ENCODE peak calls at places on chromosomes 2 and 18, in six cellular contexts. V, W, Z, L, G and D are unnamed samples.

GRCh38 chr2:73156539-73157124 is 43.9 kb upstream of the RAB11FIP5 start:
- DNase-seq in V (no peak), W (no peak), Z (peak), L (peak), G (peak), D (no peak)

GRCh38 chr18:59520569-59520968 is 161.5 kb upstream of the LMAN1 start:
- DNase-seq in V (no peak), W (no peak), Z (no peak), L (no peak), G (no peak), D (no peak)

GRCh38 chr2:233814436-233814835 is 36.3 kb downstream of the MROH2A start:
- DNase-seq in V (no peak), W (no peak), Z (no peak), L (no peak), G (no peak), D (no peak)

GRCh38 chr2:58221909-58222308 is 19.2 kb downstream of the FANCL start:
- DNase-seq in V (no peak), W (no peak), Z (peak), L (peak), G (peak), D (no peak)

GRCh38 chr2:177984739-177985138 is 87.8 kb downstream of the PDE11A start:
- DNase-seq in V (no peak), W (no peak), Z (peak), L (no peak), G (peak), D (no peak)

GRCh38 chr2:143029141-143029540 is 100.1 kb upstream of the ARHGAP15 start:
- DNase-seq in V (no peak), W (no peak), Z (peak), L (no peak), G (no peak), D (no peak)

GRCh38 chr2:15300645-15301573 is 260.2 kb downstream of the NBAS start:
- DNase-seq in V (no peak), W (no peak), Z (no peak), L (peak), G (no peak), D (no peak)

GRCh38 chr2:96856776-96857673 is 791 bp downstream of the ANKRD39 start:
- DNase-seq in V (no peak), W (peak), Z (no peak), L (no peak), G (peak), D (no peak)

GRCh38 chr2:190123956-190124355 is 61.4 kb upstream of the MSTN start:
- DNase-seq in V (no peak), W (no peak), Z (no peak), L (peak), G (no peak), D (no peak)

GRCh38 chr2:190537765-190538164 is 3.2 kb upstream of the NEMP2 start:
- DNase-seq in V (no peak), W (no peak), Z (no peak), L (peak), G (no peak), D (peak)

GRCh38 chr2:218806346-218806978 is 24.5 kb downstream of the CYP27A1 start:
- DNase-seq in V (no peak), W (no peak), Z (peak), L (peak), G (peak), D (no peak)

GRCh38 chr18:70373062-70373519 is 84.2 kb downstream of the SOCS6 start:
- DNase-seq in V (no peak), W (no peak), Z (peak), L (peak), G (no peak), D (no peak)